ENCODE peak calls at places on chromosomes 11 and 22, in seven cellular contexts. P is A549; X is heart right ventricle; L is ascending aorta; Z is adrenal gland; E is gastrocnemius medialis; W is CD8-positive, alpha-beta T cell. J is an unnamed sample. For H3K4me1, the result is how much of the 10 kb centered on the place peaks cover.

GRCh38 chr11:57300785-57301184 is 24.0 kb downstream of the TNKS1BP1 start:
- DNase-seq in P (no peak), X (no peak), L (no peak), Z (no peak), E (no peak), W (no peak), J (peak)

GRCh38 chr11:69630009-69630870 is 10.7 kb upstream of the CCND1 start:
- DNase-seq in P (peak), X (no peak), L (no peak), Z (no peak), E (no peak), W (no peak), J (no peak)

GRCh38 chr11:12669930-12670329 is 4.3 kb upstream of the TEAD1 start:
- DNase-seq in P (no peak), X (no peak), L (no peak), Z (no peak), E (no peak), W (no peak), J (no peak)

GRCh38 chr11:93668171-93668570 is 6.7 kb downstream of the CEP295 start:
- DNase-seq in P (no peak), X (no peak), L (no peak), Z (no peak), E (no peak), W (no peak), J (no peak)

GRCh38 chr22:38569181-38569971 is 607 bp downstream of the DMC1 start:
- DNase-seq in P (no peak), X (no peak), L (no peak), Z (peak), E (no peak), W (no peak), J (peak)

GRCh38 chr11:95788921-95789505 is 569 bp downstream of the FAM76B start:
- DNase-seq in P (peak), X (peak), L (peak), Z (no peak), E (no peak), W (peak), J (no peak)

GRCh38 chr11:39327302-39327701 is 2132.2 kb downstream of the LRRC4C start:
- DNase-seq in P (no peak), X (no peak), L (no peak), Z (no peak), E (no peak), W (no peak), J (no peak)

GRCh38 chr11:115180272-115180671 is 323.9 kb downstream of the CADM1 start:
- DNase-seq in P (no peak), X (no peak), L (no peak), Z (no peak), E (no peak), W (no peak), J (no peak)

GRCh38 chr11:79209540-79210266 is 231.1 kb downstream of the TENM4 start:
- DNase-seq in P (no peak), X (peak), L (no peak), Z (no peak), E (no peak), W (no peak), J (no peak)

GRCh38 chr22:21632237-21632895 is at the start of gene CCDC116:
- DNase-seq in P (peak), X (no peak), L (no peak), Z (no peak), E (no peak), W (peak), J (no peak)

GRCh38 chr11:95832763-95833162 is 42.5 kb downstream of the CEP57 start:
- DNase-seq in P (no peak), X (no peak), L (no peak), Z (no peak), E (no peak), W (no peak), J (no peak)

GRCh38 chr22:28594784-28595324 is 84.8 kb downstream of the TTC28 start:
- DNase-seq in P (peak), X (no peak), L (no peak), Z (no peak), E (no peak), W (no peak), J (no peak)

GRCh38 chr11:3947084-3947483 is 91.6 kb downstream of the STIM1 start:
- DNase-seq in P (no peak), X (peak), L (peak), Z (peak), E (peak), W (peak), J (no peak)

GRCh38 chr22:47750086-47750485 is 987.6 kb downstream of the TBC1D22A start:
- DNase-seq in P (no peak), X (no peak), L (no peak), Z (no peak), E (no peak), W (no peak), J (no peak)

GRCh38 chr11:126132319-126132718 is 69.7 kb upstream of the CDON start:
- DNase-seq in P (peak), X (no peak), L (no peak), Z (no peak), E (no peak), W (no peak), J (no peak)

GRCh38 chr11:111851636-111852035 is 19.7 kb downstream of the ALG9 start:
- DNase-seq in P (no peak), X (no peak), L (no peak), Z (no peak), E (no peak), W (no peak), J (no peak)

GRCh38 chr11:76640540-76640939 is 30.0 kb downstream of the LRRC32 start:
- DNase-seq in P (no peak), X (no peak), L (peak), Z (no peak), E (no peak), W (no peak), J (no peak)

GRCh38 chr22:31241200-31241599 is 29.1 kb downstream of the LIMK2 start:
- DNase-seq in P (no peak), X (no peak), L (no peak), Z (no peak), E (no peak), W (no peak), J (no peak)

GRCh38 chr11:70415176-70415575 is 16.8 kb downstream of the CTTN start:
- DNase-seq in P (peak), X (no peak), L (no peak), Z (peak), E (no peak), W (no peak), J (no peak)

GRCh38 chr11:120744016-120744994 is 232.8 kb downstream of the GRIK4 start:
- DNase-seq in P (no peak), X (no peak), L (no peak), Z (no peak), E (no peak), W (no peak), J (no peak)

GRCh38 chr11:79834015-79834414 is 393.2 kb upstream of the TENM4 start:
- DNase-seq in P (no peak), X (no peak), L (no peak), Z (no peak), E (no peak), W (no peak), J (no peak)

GRCh38 chr11:96136623-96137313 is 206.2 kb downstream of the MAML2 start:
- DNase-seq in P (no peak), X (no peak), L (no peak), Z (no peak), E (no peak), W (no peak), J (no peak)

GRCh38 chr11:19890308-19890707 is 177.7 kb downstream of the NAV2 start:
- DNase-seq in P (peak), X (no peak), L (no peak), Z (no peak), E (no peak), W (no peak), J (no peak)

DNA sequence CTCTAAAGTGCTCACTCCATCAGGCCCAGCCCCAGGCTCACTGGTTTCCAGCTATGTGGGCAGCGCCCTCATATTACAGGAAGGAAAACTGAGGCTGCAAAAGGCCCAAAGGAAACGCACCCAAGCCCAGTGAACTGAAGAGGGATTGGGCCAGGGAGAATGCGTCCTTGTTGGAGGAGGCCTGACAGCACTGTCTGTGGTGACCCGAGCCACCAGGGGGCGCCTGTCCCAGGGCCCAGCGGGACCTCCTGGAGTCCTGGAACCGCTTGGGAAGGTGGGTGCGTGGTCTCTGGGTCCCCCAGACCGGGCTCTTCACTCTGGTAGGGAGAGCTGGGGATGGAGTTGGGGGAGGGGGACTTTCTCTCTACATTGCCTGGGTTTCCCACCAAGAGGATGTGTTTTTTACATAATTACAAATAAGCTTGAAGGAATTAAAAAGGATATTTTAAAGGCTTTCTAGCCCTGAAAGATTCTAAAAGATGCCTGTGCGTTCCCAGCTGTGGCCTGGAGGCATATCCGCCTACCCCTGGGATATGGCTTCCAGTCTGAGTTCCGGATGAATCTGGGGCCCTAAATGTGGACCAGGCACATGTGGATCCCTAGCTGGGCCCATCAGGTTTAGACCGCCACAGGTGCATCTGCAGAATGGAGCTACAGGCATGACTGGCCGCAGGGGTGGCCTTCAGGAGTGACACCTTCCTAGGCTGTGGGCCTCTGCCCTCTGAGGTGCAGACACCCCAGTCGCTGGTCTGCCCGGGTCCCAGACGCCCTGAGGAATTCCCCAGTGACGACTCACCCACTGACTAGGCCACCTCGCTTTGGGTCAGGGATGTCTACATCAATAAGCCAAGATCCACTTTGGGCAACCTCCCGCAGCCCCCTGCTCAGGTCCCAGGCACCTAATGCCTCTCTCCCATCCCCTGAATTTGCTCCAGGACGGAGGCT is 4.2 kb downstream of the SPI1 start:
- DNase-seq in P (peak), X (peak), L (peak), Z (peak), E (peak), W (peak), J (peak)
- TF ChIP-seq CTCF in P (peak), X (peak), L (peak), Z (peak), E (peak), W (peak), J (peak)

GRCh38 chr11:35418282-35418846 is 994 bp downstream of the SLC1A2 start:
- DNase-seq in P (peak), X (no peak), L (no peak), Z (no peak), E (no peak), W (no peak), J (no peak)
- H3K4me3 ChIP-seq in P (peak), X (peak), L (peak), Z (no peak), E (peak), W (no peak), J (peak)

GRCh38 chr11:68373189-68373809 is 60.9 kb downstream of the LRP5 start:
- DNase-seq in P (no peak), X (peak), L (no peak), Z (no peak), E (no peak), W (no peak), J (peak)

GRCh38 chr11:68372625-68373024 is 60.2 kb downstream of the LRP5 start:
- DNase-seq in P (no peak), X (no peak), L (no peak), Z (no peak), E (no peak), W (no peak), J (no peak)

GRCh38 chr11:68375337-68375736 is 62.9 kb downstream of the LRP5 start:
- DNase-seq in P (no peak), X (no peak), L (no peak), Z (no peak), E (no peak), W (no peak), J (peak)

GRCh38 chr11:68373810-68374501 is 61.6 kb downstream of the LRP5 start:
- DNase-seq in P (no peak), X (peak), L (no peak), Z (no peak), E (no peak), W (no peak), J (no peak)

GRCh38 chr11:68374531-68374930 is 62.1 kb downstream of the LRP5 start:
- DNase-seq in P (no peak), X (no peak), L (no peak), Z (no peak), E (no peak), W (no peak), J (no peak)
- H3K4me1 ChIP-seq in P (under half), X (half or more), L (under half), Z (half or more), E (half or more), W (under half), J (half or more)

GRCh38 chr22:26796785-26797184 is 139.4 kb downstream of the MIAT start:
- DNase-seq in P (no peak), X (no peak), L (no peak), Z (no peak), E (no peak), W (no peak), J (no peak)

GRCh38 chr22:26798433-26799065 is 141.2 kb downstream of the MIAT start:
- DNase-seq in P (no peak), X (no peak), L (no peak), Z (no peak), E (no peak), W (no peak), J (no peak)

GRCh38 chr22:26801449-26801848 is 144.1 kb downstream of the MIAT start:
- DNase-seq in P (no peak), X (no peak), L (no peak), Z (no peak), E (no peak), W (no peak), J (no peak)

GRCh38 chr22:26800858-26801257 is 143.5 kb downstream of the MIAT start:
- DNase-seq in P (peak), X (no peak), L (no peak), Z (no peak), E (no peak), W (no peak), J (no peak)

GRCh38 chr22:26797910-26798309 is 140.5 kb downstream of the MIAT start:
- DNase-seq in P (peak), X (no peak), L (no peak), Z (no peak), E (no peak), W (no peak), J (no peak)
- TF ChIP-seq CTCF in P (peak), X (no peak), L (no peak), Z (no peak), E (no peak), W (no peak), J (no peak)

GRCh38 chr22:20430641-20431519 is 6.7 kb downstream of the SCARF2 start:
- DNase-seq in P (peak), X (no peak), L (no peak), Z (peak), E (no peak), W (peak), J (peak)
- H3K4me3 ChIP-seq in P (peak), X (peak), L (peak), Z (no peak), E (peak), W (peak), J (no peak)

DNA sequence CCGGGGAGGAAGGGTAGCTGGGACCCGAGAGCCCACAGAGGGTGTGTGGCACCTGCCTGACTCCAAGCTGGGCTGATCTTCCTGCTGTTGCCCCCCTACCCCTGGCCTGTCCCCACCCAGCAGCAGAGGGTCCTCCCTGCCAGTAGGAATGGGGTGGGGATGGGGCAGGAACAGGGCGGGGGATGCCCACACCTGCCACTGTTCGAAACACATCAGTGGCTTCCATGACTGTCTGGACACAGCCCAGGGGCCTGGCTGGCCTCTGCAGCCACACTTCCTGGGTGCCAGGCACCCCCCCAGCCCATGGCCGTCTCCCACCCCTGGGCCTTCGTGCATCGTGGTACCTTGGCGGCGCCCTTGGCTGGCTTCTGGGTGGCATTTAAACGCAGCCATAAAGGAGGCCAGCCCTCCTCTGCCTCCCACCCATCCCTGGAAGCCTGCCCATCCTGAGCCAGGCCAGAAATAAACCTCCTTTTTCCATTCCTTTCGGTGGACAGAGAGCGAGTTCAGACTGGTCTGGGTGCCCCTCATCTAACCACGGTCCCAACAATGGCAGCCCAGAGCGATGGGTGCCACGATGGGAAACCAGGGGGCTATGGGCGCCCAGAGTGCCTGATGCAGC is 745 bp upstream of the SHISAL1 start:
- DNase-seq in P (no peak), X (no peak), L (no peak), Z (no peak), E (no peak), W (no peak), J (no peak)
- H3K4me1 ChIP-seq in P (under half), X (under half), L (under half), Z (under half), E (under half), W (under half), J (under half)

GRCh38 chr11:64094463-64095223 is 58.9 kb downstream of the FLRT1 start:
- DNase-seq in P (peak), X (no peak), L (no peak), Z (peak), E (peak), W (no peak), J (no peak)
- TF ChIP-seq CTCF in P (no peak), X (no peak), L (no peak), Z (no peak), E (no peak), W (no peak), J (no peak)

GRCh38 chr11:62340269-62340901 is 3.1 kb downstream of the ASRGL1 start:
- DNase-seq in P (peak), X (peak), L (peak), Z (peak), E (no peak), W (peak), J (peak)

GRCh38 chr11:62336949-62337681 is at the start of gene ASRGL1:
- DNase-seq in P (peak), X (peak), L (peak), Z (peak), E (peak), W (peak), J (peak)

GRCh38 chr11:62333768-62334167 is 3.5 kb upstream of the ASRGL1 start:
- DNase-seq in P (no peak), X (no peak), L (no peak), Z (no peak), E (no peak), W (no peak), J (no peak)

GRCh38 chr11:62337682-62338181 is 484 bp downstream of the ASRGL1 start:
- DNase-seq in P (peak), X (peak), L (peak), Z (no peak), E (no peak), W (peak), J (no peak)

DNA sequence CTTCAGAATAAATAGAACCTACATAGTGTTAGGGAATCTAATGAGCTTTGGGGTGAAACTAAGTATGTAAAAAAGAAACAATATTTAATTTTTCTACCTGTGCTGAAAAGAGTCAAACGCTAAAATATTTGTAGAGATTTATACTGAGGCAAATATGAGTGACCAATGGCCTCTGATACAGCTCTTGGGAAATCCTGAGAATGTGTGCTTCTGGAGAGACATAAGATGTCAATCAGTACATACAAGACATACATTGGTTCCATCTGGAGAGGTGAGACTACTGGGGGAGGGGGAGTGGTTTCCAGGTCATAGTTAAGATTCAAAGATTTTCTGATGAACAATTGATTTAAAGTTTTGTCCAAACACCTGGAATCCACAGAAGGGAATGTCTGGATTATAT is 970 bp downstream of the ASRGL1 start:
- DNase-seq in P (no peak), X (no peak), L (no peak), Z (no peak), E (no peak), W (no peak), J (no peak)
- H3K4me3 ChIP-seq in P (peak), X (peak), L (peak), Z (no peak), E (peak), W (peak), J (peak)

GRCh38 chr22:37287550-37287951 is 5.2 kb downstream of the CYTH4 start:
- DNase-seq in P (no peak), X (no peak), L (no peak), Z (no peak), E (no peak), W (no peak), J (no peak)
- H3K4me1 ChIP-seq in P (under half), X (under half), L (under half), Z (under half), E (under half), W (under half), J (under half)

DNA sequence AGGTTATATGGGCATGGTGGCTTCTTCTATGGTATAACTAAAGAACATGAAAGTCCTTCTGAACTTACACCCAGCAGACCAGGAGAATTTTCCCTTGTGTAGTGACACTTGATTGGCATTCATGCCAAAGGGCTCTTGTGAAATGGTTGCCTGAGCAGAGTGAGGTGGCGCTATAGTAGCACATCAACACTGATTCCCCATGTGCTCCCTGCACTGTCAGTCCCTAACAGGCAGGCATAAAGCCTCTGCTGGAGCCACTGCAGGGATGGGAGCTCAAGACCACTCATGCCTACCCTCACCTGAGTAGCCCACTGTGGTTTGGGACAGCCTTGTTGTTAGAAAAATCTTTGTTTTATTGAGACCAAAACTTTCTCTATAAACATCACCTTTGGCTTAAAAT is 92.6 kb upstream of the LIN7C start:
- DNase-seq in P (peak), X (no peak), L (no peak), Z (no peak), E (no peak), W (no peak), J (no peak)
- TF ChIP-seq CTCF in P (no peak), X (no peak), L (no peak), Z (no peak), E (no peak), W (no peak), J (no peak)

J was measured in tibial artery.